ENCODE peak calls at places on chromosomes 4 and X, in seven cellular contexts. One of them, this sample, is unnamed.

GRCh38 chrX:119228506-119229290 is 7.4 kb upstream of the PGRMC1 start:
- DNase-seq in stimulated activated CD8-positive, alpha-beta memory T cell treated with anti-CD3 and anti-CD28 coated beads, Interleukin-4, amount 100 ng/mL, for 24 hours: no peak
- DNase-seq in MCF 10A: peak
- DNase-seq in choroid plexus epithelial cell: peak
- DNase-seq in stimulated activated CD4-positive, alpha-beta T cell treated with anti-CD3 and anti-CD28 coated beads, Interleukin-1b, Interleukin-23, amount 100 ng/mL, for 24 hours: no peak
- DNase-seq in GM20000: no peak
- DNase-seq in posterior vena cava: no peak
- DNase-seq in this sample: no peak

GRCh38 chr4:123453006-123453685 is 56.6 kb downstream of the SPRY1 start:
- DNase-seq in stimulated activated CD8-positive, alpha-beta memory T cell treated with anti-CD3 and anti-CD28 coated beads, Interleukin-4, amount 100 ng/mL, for 24 hours: no peak
- DNase-seq in MCF 10A: no peak
- DNase-seq in choroid plexus epithelial cell: peak
- DNase-seq in stimulated activated CD4-positive, alpha-beta T cell treated with anti-CD3 and anti-CD28 coated beads, Interleukin-1b, Interleukin-23, amount 100 ng/mL, for 24 hours: no peak
- DNase-seq in GM20000: no peak
- DNase-seq in posterior vena cava: no peak
- DNase-seq in this sample: no peak

GRCh38 chr4:81452452-81453011 is 19.2 kb downstream of the RASGEF1B start:
- DNase-seq in stimulated activated CD8-positive, alpha-beta memory T cell treated with anti-CD3 and anti-CD28 coated beads, Interleukin-4, amount 100 ng/mL, for 24 hours: no peak
- DNase-seq in MCF 10A: peak
- DNase-seq in choroid plexus epithelial cell: peak
- DNase-seq in stimulated activated CD4-positive, alpha-beta T cell treated with anti-CD3 and anti-CD28 coated beads, Interleukin-1b, Interleukin-23, amount 100 ng/mL, for 24 hours: no peak
- DNase-seq in GM20000: no peak
- DNase-seq in posterior vena cava: no peak
- DNase-seq in this sample: no peak

GRCh38 chr4:186666750-186667149 is 56.9 kb downstream of the FAT1 start:
- DNase-seq in stimulated activated CD8-positive, alpha-beta memory T cell treated with anti-CD3 and anti-CD28 coated beads, Interleukin-4, amount 100 ng/mL, for 24 hours: no peak
- DNase-seq in MCF 10A: peak
- DNase-seq in choroid plexus epithelial cell: no peak
- DNase-seq in stimulated activated CD4-positive, alpha-beta T cell treated with anti-CD3 and anti-CD28 coated beads, Interleukin-1b, Interleukin-23, amount 100 ng/mL, for 24 hours: no peak
- DNase-seq in GM20000: no peak
- DNase-seq in posterior vena cava: no peak
- DNase-seq in this sample: no peak

GRCh38 chrX:54479471-54480122 is 16.4 kb downstream of the FGD1 start:
- DNase-seq in stimulated activated CD8-positive, alpha-beta memory T cell treated with anti-CD3 and anti-CD28 coated beads, Interleukin-4, amount 100 ng/mL, for 24 hours: no peak
- DNase-seq in MCF 10A: no peak
- DNase-seq in choroid plexus epithelial cell: peak
- DNase-seq in stimulated activated CD4-positive, alpha-beta T cell treated with anti-CD3 and anti-CD28 coated beads, Interleukin-1b, Interleukin-23, amount 100 ng/mL, for 24 hours: no peak
- DNase-seq in GM20000: no peak
- DNase-seq in posterior vena cava: peak
- DNase-seq in this sample: no peak

GRCh38 chr4:143397335-143397734 is 60.7 kb downstream of the GAB1 start:
- DNase-seq in stimulated activated CD8-positive, alpha-beta memory T cell treated with anti-CD3 and anti-CD28 coated beads, Interleukin-4, amount 100 ng/mL, for 24 hours: no peak
- DNase-seq in MCF 10A: no peak
- DNase-seq in choroid plexus epithelial cell: no peak
- DNase-seq in stimulated activated CD4-positive, alpha-beta T cell treated with anti-CD3 and anti-CD28 coated beads, Interleukin-1b, Interleukin-23, amount 100 ng/mL, for 24 hours: no peak
- DNase-seq in GM20000: no peak
- DNase-seq in posterior vena cava: no peak
- DNase-seq in this sample: no peak

GRCh38 chr4:76758290-76758882 is 139.6 kb downstream of the SOWAHB start:
- DNase-seq in stimulated activated CD8-positive, alpha-beta memory T cell treated with anti-CD3 and anti-CD28 coated beads, Interleukin-4, amount 100 ng/mL, for 24 hours: no peak
- DNase-seq in MCF 10A: peak
- DNase-seq in choroid plexus epithelial cell: peak
- DNase-seq in stimulated activated CD4-positive, alpha-beta T cell treated with anti-CD3 and anti-CD28 coated beads, Interleukin-1b, Interleukin-23, amount 100 ng/mL, for 24 hours: no peak
- DNase-seq in GM20000: peak
- DNase-seq in posterior vena cava: no peak
- DNase-seq in this sample: no peak

GRCh38 chrX:15497865-15498264 is 2.7 kb upstream of the BMX start:
- DNase-seq in stimulated activated CD8-positive, alpha-beta memory T cell treated with anti-CD3 and anti-CD28 coated beads, Interleukin-4, amount 100 ng/mL, for 24 hours: peak
- DNase-seq in MCF 10A: peak
- DNase-seq in choroid plexus epithelial cell: peak
- DNase-seq in stimulated activated CD4-positive, alpha-beta T cell treated with anti-CD3 and anti-CD28 coated beads, Interleukin-1b, Interleukin-23, amount 100 ng/mL, for 24 hours: no peak
- DNase-seq in GM20000: peak
- DNase-seq in posterior vena cava: no peak
- DNase-seq in this sample: peak

GRCh38 chrX:40152706-40153334 is 55.1 kb upstream of the BCOR start:
- DNase-seq in stimulated activated CD8-positive, alpha-beta memory T cell treated with anti-CD3 and anti-CD28 coated beads, Interleukin-4, amount 100 ng/mL, for 24 hours: no peak
- DNase-seq in MCF 10A: no peak
- DNase-seq in choroid plexus epithelial cell: no peak
- DNase-seq in stimulated activated CD4-positive, alpha-beta T cell treated with anti-CD3 and anti-CD28 coated beads, Interleukin-1b, Interleukin-23, amount 100 ng/mL, for 24 hours: no peak
- DNase-seq in GM20000: peak
- DNase-seq in posterior vena cava: peak
- DNase-seq in this sample: peak

GRCh38 chr4:127162741-127163140 is 470.0 kb upstream of the INTU start:
- DNase-seq in stimulated activated CD8-positive, alpha-beta memory T cell treated with anti-CD3 and anti-CD28 coated beads, Interleukin-4, amount 100 ng/mL, for 24 hours: no peak
- DNase-seq in MCF 10A: peak
- DNase-seq in choroid plexus epithelial cell: peak
- DNase-seq in stimulated activated CD4-positive, alpha-beta T cell treated with anti-CD3 and anti-CD28 coated beads, Interleukin-1b, Interleukin-23, amount 100 ng/mL, for 24 hours: no peak
- DNase-seq in GM20000: no peak
- DNase-seq in posterior vena cava: no peak
- DNase-seq in this sample: no peak

GRCh38 chr4:25031077-25031606 is 396 bp upstream of the LGI2 start:
- DNase-seq in stimulated activated CD8-positive, alpha-beta memory T cell treated with anti-CD3 and anti-CD28 coated beads, Interleukin-4, amount 100 ng/mL, for 24 hours: no peak
- DNase-seq in MCF 10A: no peak
- DNase-seq in choroid plexus epithelial cell: peak
- DNase-seq in stimulated activated CD4-positive, alpha-beta T cell treated with anti-CD3 and anti-CD28 coated beads, Interleukin-1b, Interleukin-23, amount 100 ng/mL, for 24 hours: no peak
- DNase-seq in GM20000: peak
- DNase-seq in posterior vena cava: no peak
- DNase-seq in this sample: no peak

GRCh38 chrX:20244936-20245335 is 21.8 kb downstream of the RPS6KA3 start:
- DNase-seq in stimulated activated CD8-positive, alpha-beta memory T cell treated with anti-CD3 and anti-CD28 coated beads, Interleukin-4, amount 100 ng/mL, for 24 hours: no peak
- DNase-seq in MCF 10A: no peak
- DNase-seq in choroid plexus epithelial cell: no peak
- DNase-seq in stimulated activated CD4-positive, alpha-beta T cell treated with anti-CD3 and anti-CD28 coated beads, Interleukin-1b, Interleukin-23, amount 100 ng/mL, for 24 hours: no peak
- DNase-seq in GM20000: no peak
- DNase-seq in posterior vena cava: no peak
- DNase-seq in this sample: no peak

GRCh38 chrX:77493677-77494553 is 46.7 kb downstream of the FGF16 start:
- DNase-seq in stimulated activated CD8-positive, alpha-beta memory T cell treated with anti-CD3 and anti-CD28 coated beads, Interleukin-4, amount 100 ng/mL, for 24 hours: no peak
- DNase-seq in MCF 10A: peak
- DNase-seq in choroid plexus epithelial cell: peak
- DNase-seq in stimulated activated CD4-positive, alpha-beta T cell treated with anti-CD3 and anti-CD28 coated beads, Interleukin-1b, Interleukin-23, amount 100 ng/mL, for 24 hours: no peak
- DNase-seq in GM20000: no peak
- DNase-seq in posterior vena cava: no peak
- DNase-seq in this sample: no peak

GRCh38 chr4:41363384-41363981 is 106.8 kb downstream of the UCHL1 start:
- DNase-seq in stimulated activated CD8-positive, alpha-beta memory T cell treated with anti-CD3 and anti-CD28 coated beads, Interleukin-4, amount 100 ng/mL, for 24 hours: no peak
- DNase-seq in MCF 10A: peak
- DNase-seq in choroid plexus epithelial cell: peak
- DNase-seq in stimulated activated CD4-positive, alpha-beta T cell treated with anti-CD3 and anti-CD28 coated beads, Interleukin-1b, Interleukin-23, amount 100 ng/mL, for 24 hours: no peak
- DNase-seq in GM20000: no peak
- DNase-seq in posterior vena cava: peak
- DNase-seq in this sample: no peak

GRCh38 chr4:53680168-53680567 is 88.9 kb upstream of the LNX1 start:
- DNase-seq in stimulated activated CD8-positive, alpha-beta memory T cell treated with anti-CD3 and anti-CD28 coated beads, Interleukin-4, amount 100 ng/mL, for 24 hours: no peak
- DNase-seq in MCF 10A: no peak
- DNase-seq in choroid plexus epithelial cell: no peak
- DNase-seq in stimulated activated CD4-positive, alpha-beta T cell treated with anti-CD3 and anti-CD28 coated beads, Interleukin-1b, Interleukin-23, amount 100 ng/mL, for 24 hours: no peak
- DNase-seq in GM20000: no peak
- DNase-seq in posterior vena cava: no peak
- DNase-seq in this sample: no peak

GRCh38 chr4:123418486-123418931 is 21.9 kb downstream of the SPRY1 start:
- DNase-seq in stimulated activated CD8-positive, alpha-beta memory T cell treated with anti-CD3 and anti-CD28 coated beads, Interleukin-4, amount 100 ng/mL, for 24 hours: no peak
- DNase-seq in MCF 10A: peak
- DNase-seq in choroid plexus epithelial cell: peak
- DNase-seq in stimulated activated CD4-positive, alpha-beta T cell treated with anti-CD3 and anti-CD28 coated beads, Interleukin-1b, Interleukin-23, amount 100 ng/mL, for 24 hours: no peak
- DNase-seq in GM20000: no peak
- DNase-seq in posterior vena cava: no peak
- DNase-seq in this sample: no peak

GRCh38 chr4:184616633-184617471 is 32.4 kb downstream of the CASP3 start:
- DNase-seq in stimulated activated CD8-positive, alpha-beta memory T cell treated with anti-CD3 and anti-CD28 coated beads, Interleukin-4, amount 100 ng/mL, for 24 hours: no peak
- DNase-seq in MCF 10A: no peak
- DNase-seq in choroid plexus epithelial cell: no peak
- DNase-seq in stimulated activated CD4-positive, alpha-beta T cell treated with anti-CD3 and anti-CD28 coated beads, Interleukin-1b, Interleukin-23, amount 100 ng/mL, for 24 hours: no peak
- DNase-seq in GM20000: peak
- DNase-seq in posterior vena cava: no peak
- DNase-seq in this sample: no peak

GRCh38 chrX:5791721-5792120 is 436.9 kb downstream of the NLGN4X start:
- DNase-seq in stimulated activated CD8-positive, alpha-beta memory T cell treated with anti-CD3 and anti-CD28 coated beads, Interleukin-4, amount 100 ng/mL, for 24 hours: no peak
- DNase-seq in MCF 10A: no peak
- DNase-seq in choroid plexus epithelial cell: no peak
- DNase-seq in stimulated activated CD4-positive, alpha-beta T cell treated with anti-CD3 and anti-CD28 coated beads, Interleukin-1b, Interleukin-23, amount 100 ng/mL, for 24 hours: no peak
- DNase-seq in GM20000: no peak
- DNase-seq in posterior vena cava: no peak
- DNase-seq in this sample: no peak

GRCh38 chrX:5730561-5730960 is 498.1 kb downstream of the NLGN4X start:
- DNase-seq in stimulated activated CD8-positive, alpha-beta memory T cell treated with anti-CD3 and anti-CD28 coated beads, Interleukin-4, amount 100 ng/mL, for 24 hours: no peak
- DNase-seq in MCF 10A: no peak
- DNase-seq in choroid plexus epithelial cell: no peak
- DNase-seq in stimulated activated CD4-positive, alpha-beta T cell treated with anti-CD3 and anti-CD28 coated beads, Interleukin-1b, Interleukin-23, amount 100 ng/mL, for 24 hours: no peak
- DNase-seq in GM20000: no peak
- DNase-seq in posterior vena cava: no peak
- DNase-seq in this sample: no peak

GRCh38 chrX:129006491-129006890 is 516.8 kb downstream of the SMARCA1 start:
- DNase-seq in stimulated activated CD8-positive, alpha-beta memory T cell treated with anti-CD3 and anti-CD28 coated beads, Interleukin-4, amount 100 ng/mL, for 24 hours: no peak
- DNase-seq in MCF 10A: no peak
- DNase-seq in choroid plexus epithelial cell: no peak
- DNase-seq in stimulated activated CD4-positive, alpha-beta T cell treated with anti-CD3 and anti-CD28 coated beads, Interleukin-1b, Interleukin-23, amount 100 ng/mL, for 24 hours: no peak
- DNase-seq in GM20000: no peak
- DNase-seq in posterior vena cava: no peak
- DNase-seq in this sample: no peak

GRCh38 chrX:13381514-13381913 is 61.7 kb upstream of the ATXN3L start:
- DNase-seq in stimulated activated CD8-positive, alpha-beta memory T cell treated with anti-CD3 and anti-CD28 coated beads, Interleukin-4, amount 100 ng/mL, for 24 hours: no peak
- DNase-seq in MCF 10A: no peak
- DNase-seq in choroid plexus epithelial cell: peak
- DNase-seq in stimulated activated CD4-positive, alpha-beta T cell treated with anti-CD3 and anti-CD28 coated beads, Interleukin-1b, Interleukin-23, amount 100 ng/mL, for 24 hours: no peak
- DNase-seq in GM20000: no peak
- DNase-seq in posterior vena cava: no peak
- DNase-seq in this sample: no peak

GRCh38 chrX:37767438-37767837 is 12.4 kb upstream of the CYBB start:
- DNase-seq in stimulated activated CD8-positive, alpha-beta memory T cell treated with anti-CD3 and anti-CD28 coated beads, Interleukin-4, amount 100 ng/mL, for 24 hours: no peak
- DNase-seq in MCF 10A: no peak
- DNase-seq in choroid plexus epithelial cell: no peak
- DNase-seq in stimulated activated CD4-positive, alpha-beta T cell treated with anti-CD3 and anti-CD28 coated beads, Interleukin-1b, Interleukin-23, amount 100 ng/mL, for 24 hours: no peak
- DNase-seq in GM20000: no peak
- DNase-seq in posterior vena cava: no peak
- DNase-seq in this sample: no peak

GRCh38 chr4:4778491-4779003 is 80.9 kb upstream of the MSX1 start:
- DNase-seq in stimulated activated CD8-positive, alpha-beta memory T cell treated with anti-CD3 and anti-CD28 coated beads, Interleukin-4, amount 100 ng/mL, for 24 hours: no peak
- DNase-seq in MCF 10A: no peak
- DNase-seq in choroid plexus epithelial cell: no peak
- DNase-seq in stimulated activated CD4-positive, alpha-beta T cell treated with anti-CD3 and anti-CD28 coated beads, Interleukin-1b, Interleukin-23, amount 100 ng/mL, for 24 hours: no peak
- DNase-seq in GM20000: no peak
- DNase-seq in posterior vena cava: no peak
- DNase-seq in this sample: no peak

GRCh38 chr4:185535818-185536729 is 767 bp upstream of the PDLIM3 start:
- DNase-seq in stimulated activated CD8-positive, alpha-beta memory T cell treated with anti-CD3 and anti-CD28 coated beads, Interleukin-4, amount 100 ng/mL, for 24 hours: no peak
- DNase-seq in MCF 10A: peak
- DNase-seq in choroid plexus epithelial cell: peak
- DNase-seq in stimulated activated CD4-positive, alpha-beta T cell treated with anti-CD3 and anti-CD28 coated beads, Interleukin-1b, Interleukin-23, amount 100 ng/mL, for 24 hours: no peak
- DNase-seq in GM20000: no peak
- DNase-seq in posterior vena cava: peak
- DNase-seq in this sample: peak

GRCh38 chrX:150146271-150146888 is 208.1 kb upstream of the EOLA2 start:
- DNase-seq in stimulated activated CD8-positive, alpha-beta memory T cell treated with anti-CD3 and anti-CD28 coated beads, Interleukin-4, amount 100 ng/mL, for 24 hours: no peak
- DNase-seq in MCF 10A: no peak
- DNase-seq in choroid plexus epithelial cell: no peak
- DNase-seq in stimulated activated CD4-positive, alpha-beta T cell treated with anti-CD3 and anti-CD28 coated beads, Interleukin-1b, Interleukin-23, amount 100 ng/mL, for 24 hours: no peak
- DNase-seq in GM20000: no peak
- DNase-seq in posterior vena cava: peak
- DNase-seq in this sample: no peak